ENCODE peak calls at places on chromosome 21, in nine cellular contexts. L is ovary, Z is cardiac fibroblast, P is Peyer's patch, F is GM23338, Y is BE2C, K is upper lobe of right lung, D is AG10803, C is retinal pigment epithelial cell. X is an unnamed sample.

GRCh38 chr21:44966135-44967081 is 26.6 kb downstream of the SLX9 start:
- DNase-seq in F (no peak), Y (peak), P (no peak), K (no peak), D (no peak), C (no peak), L (peak), Z (no peak), X (no peak)

GRCh38 chr21:36728371-36729111 is 29.6 kb downstream of the SIM2 start:
- DNase-seq in F (no peak), Z (no peak), L (no peak), P (peak), Y (no peak), K (peak), D (no peak), C (no peak), X (no peak)

GRCh38 chr21:44686843-44687561 is 5.0 kb upstream of the KRTAP12-1 start:
- DNase-seq in Y (no peak), F (peak), Z (no peak), C (no peak), L (no peak), P (no peak), D (no peak), K (peak), X (no peak)

GRCh38 chr21:21179619-21180336 is 181.6 kb downstream of the NCAM2 start:
- DNase-seq in C (no peak), L (no peak), D (no peak), F (no peak), Z (no peak), P (no peak), K (no peak), Y (no peak), X (no peak)

GRCh38 chr21:38651570-38651969 is 153.3 kb upstream of the ERG start:
- DNase-seq in F (no peak), Z (no peak), Y (no peak), D (no peak), P (no peak), L (no peak), C (no peak), K (no peak), X (no peak)

GRCh38 chr21:16457498-16457897 is 727.7 kb downstream of the USP25 start:
- DNase-seq in L (no peak), Y (no peak), D (no peak), F (no peak), P (no peak), Z (no peak), C (no peak), K (no peak), X (no peak)

GRCh38 chr21:18334066-18334465 is 69.5 kb downstream of the TMPRSS15 start:
- DNase-seq in D (no peak), F (no peak), Z (no peak), L (no peak), C (no peak), Y (peak), K (no peak), P (no peak), X (no peak)

GRCh38 chr21:37228003-37228400 is 39.1 kb downstream of the VPS26C start:
- DNase-seq in C (no peak), F (no peak), P (no peak), D (no peak), L (no peak), Y (no peak), K (no peak), Z (no peak), X (no peak)

GRCh38 chr21:34815831-34816700 is 147.3 kb downstream of the CLIC6 start:
- DNase-seq in C (no peak), F (no peak), D (no peak), L (no peak), K (no peak), Z (no peak), Y (no peak), P (no peak), X (no peak)

GRCh38 chr21:28587748-28588147 is 404.9 kb downstream of the LTN1 start:
- DNase-seq in F (no peak), Z (peak), L (no peak), P (no peak), D (peak), K (no peak), Y (no peak), C (no peak), X (peak)

GRCh38 chr21:37665230-37666024 is 250.8 kb downstream of the KCNJ6 start:
- DNase-seq in K (no peak), Y (no peak), C (no peak), F (no peak), D (peak), Z (peak), P (no peak), L (no peak), X (no peak)

GRCh38 chr21:37367758-37368535 is 1.4 kb downstream of the DYRK1A start:
- DNase-seq in P (peak), K (peak), Z (peak), C (no peak), Y (peak), F (peak), L (peak), D (peak), X (no peak)

GRCh38 chr21:45220106-45220505 is 67.6 kb downstream of the POFUT2 start:
- DNase-seq in P (no peak), C (no peak), Z (peak), Y (no peak), F (no peak), L (no peak), D (peak), K (peak), X (peak)

GRCh38 chr21:34606621-34607020 is 8.3 kb downstream of the RCAN1 start:
- DNase-seq in K (no peak), D (no peak), C (no peak), F (no peak), Z (no peak), P (no peak), L (no peak), Y (no peak), X (no peak)

GRCh38 chr21:31191553-31191952 is 152.5 kb downstream of the TIAM1 start:
- DNase-seq in L (no peak), Y (no peak), P (no peak), C (no peak), Z (no peak), D (no peak), F (no peak), K (no peak), X (no peak)

GRCh38 chr21:38077504-38077903 is 161.2 kb upstream of the KCNJ6 start:
- DNase-seq in Y (no peak), K (no peak), Z (no peak), P (no peak), L (no peak), F (no peak), C (no peak), D (no peak), X (no peak)

GRCh38 chr21:34630536-34631143 is 15.7 kb upstream of the RCAN1 start:
- DNase-seq in C (no peak), K (no peak), Z (peak), P (peak), F (peak), L (no peak), Y (peak), D (peak), X (peak)

GRCh38 chr21:43923391-43923790 is 58.4 kb downstream of the AGPAT3 start:
- DNase-seq in L (no peak), F (no peak), Z (peak), Y (peak), C (peak), K (no peak), P (no peak), D (peak), X (no peak)

GRCh38 chr21:43886565-43886964 is 21.5 kb downstream of the AGPAT3 start:
- DNase-seq in L (no peak), C (no peak), D (no peak), Z (no peak), P (no peak), F (no peak), Y (no peak), K (no peak), X (no peak)

GRCh38 chr21:32393677-32394001 is 827 bp upstream of the URB1 start:
- DNase-seq in D (no peak), Y (no peak), Z (no peak), P (no peak), K (no peak), C (no peak), F (no peak), L (no peak), X (no peak)

GRCh38 chr21:32391755-32392154 is 1.1 kb downstream of the URB1 start:
- DNase-seq in K (no peak), Z (no peak), Y (no peak), F (no peak), C (no peak), P (no peak), L (no peak), D (no peak), X (no peak)

GRCh38 chr21:32389337-32390015 is 3.3 kb downstream of the URB1 start:
- DNase-seq in Y (no peak), Z (peak), C (no peak), L (no peak), D (peak), F (no peak), K (no peak), P (no peak), X (no peak)

GRCh38 chr21:32392299-32392879 is 423 bp downstream of the URB1 start:
- DNase-seq in L (no peak), K (no peak), C (no peak), Y (no peak), Z (peak), F (no peak), P (no peak), D (no peak), X (no peak)

DNA sequence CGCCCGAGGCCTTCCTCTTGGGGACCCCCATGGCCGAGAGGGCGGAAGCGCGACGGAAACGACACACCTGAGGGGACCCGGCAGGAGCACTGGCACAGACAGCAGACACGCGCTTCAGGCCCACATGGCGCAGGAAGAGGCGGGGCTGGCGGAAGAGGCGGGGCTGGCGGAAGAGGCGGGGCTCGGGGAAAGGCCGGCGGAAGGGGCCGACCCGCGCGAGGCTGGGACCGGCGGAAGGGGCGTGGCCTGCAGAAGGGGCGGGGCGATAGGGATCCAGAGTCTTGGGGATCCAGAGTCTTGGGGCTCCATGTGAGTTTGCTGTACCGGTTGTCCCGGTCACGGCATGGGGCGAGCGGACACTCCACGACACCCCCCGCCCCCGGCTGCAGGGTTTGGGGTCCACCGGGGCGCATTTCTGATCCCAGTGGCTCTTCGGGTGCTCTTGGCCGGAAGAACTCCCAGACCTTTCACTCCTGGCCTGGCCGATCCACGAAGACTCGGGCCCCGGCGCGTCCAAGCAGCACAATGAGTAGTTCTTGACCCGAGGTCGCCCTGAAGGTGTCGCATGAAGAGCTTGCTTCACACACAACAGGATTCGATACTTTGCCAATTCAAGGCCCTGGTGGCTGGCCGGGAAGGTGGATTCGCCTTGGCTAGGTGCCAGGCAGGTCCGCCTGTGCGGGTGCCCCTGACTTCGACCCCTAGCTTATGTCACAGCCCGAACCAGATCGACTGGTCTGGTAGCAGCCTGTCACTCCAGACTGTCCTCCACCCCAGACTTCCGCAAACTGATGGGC is at the start of gene URB1:
- DNase-seq in D (peak), P (peak), F (peak), C (no peak), L (peak), Y (peak), Z (peak), K (peak), X (no peak)
- TF ChIP-seq CTCF in D (no peak), P (peak), F (no peak), C (no peak), L (no peak), Y (no peak), Z (no peak), K (no peak), X (no peak)

DNA sequence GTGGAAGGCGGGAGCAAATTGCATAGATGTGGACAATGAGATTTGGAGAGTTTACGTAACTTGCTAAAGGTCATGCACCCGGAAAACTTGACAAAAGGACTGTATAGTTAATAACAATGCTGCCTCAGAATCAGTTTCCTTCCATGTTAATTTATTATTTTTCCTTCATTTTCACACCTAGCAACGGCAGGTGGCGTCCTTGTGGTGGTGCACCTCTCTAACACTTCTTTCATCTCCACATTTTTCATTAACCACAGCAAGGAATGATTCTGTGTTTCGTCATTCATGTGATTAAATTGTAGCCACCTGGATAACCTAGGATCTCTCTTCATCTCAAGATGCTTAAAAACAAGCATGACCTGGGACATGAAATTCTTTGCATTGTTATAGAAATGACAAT is 2133.0 kb downstream of the NCAM2 start:
- DNase-seq in F (peak), P (no peak), D (no peak), Z (no peak), K (no peak), Y (no peak), L (no peak), C (no peak), X (no peak)
- H3K4me3 ChIP-seq in F (no peak), P (no peak), D (no peak), Z (no peak), K (no peak), Y (no peak), L (no peak), C (no peak), X (no peak)

GRCh38 chr21:41774467-41775151 is 7.8 kb upstream of the RIPK4 start:
- DNase-seq in P (no peak), L (no peak), K (no peak), Z (no peak), F (no peak), Y (no peak), D (no peak), C (no peak), X (no peak)

GRCh38 chr21:41771625-41771945 is 4.7 kb upstream of the RIPK4 start:
- DNase-seq in K (no peak), P (no peak), C (no peak), L (no peak), F (no peak), Y (no peak), D (no peak), Z (no peak), X (no peak)

GRCh38 chr21:41769933-41770332 is 3.1 kb upstream of the RIPK4 start:
- DNase-seq in L (no peak), Y (no peak), D (no peak), C (no peak), Z (no peak), F (no peak), P (no peak), K (no peak), X (no peak)

GRCh38 chr21:41770901-41771624 is 4.2 kb upstream of the RIPK4 start:
- DNase-seq in F (no peak), P (no peak), Z (no peak), D (no peak), K (peak), C (no peak), Y (no peak), L (no peak), X (no peak)

DNA sequence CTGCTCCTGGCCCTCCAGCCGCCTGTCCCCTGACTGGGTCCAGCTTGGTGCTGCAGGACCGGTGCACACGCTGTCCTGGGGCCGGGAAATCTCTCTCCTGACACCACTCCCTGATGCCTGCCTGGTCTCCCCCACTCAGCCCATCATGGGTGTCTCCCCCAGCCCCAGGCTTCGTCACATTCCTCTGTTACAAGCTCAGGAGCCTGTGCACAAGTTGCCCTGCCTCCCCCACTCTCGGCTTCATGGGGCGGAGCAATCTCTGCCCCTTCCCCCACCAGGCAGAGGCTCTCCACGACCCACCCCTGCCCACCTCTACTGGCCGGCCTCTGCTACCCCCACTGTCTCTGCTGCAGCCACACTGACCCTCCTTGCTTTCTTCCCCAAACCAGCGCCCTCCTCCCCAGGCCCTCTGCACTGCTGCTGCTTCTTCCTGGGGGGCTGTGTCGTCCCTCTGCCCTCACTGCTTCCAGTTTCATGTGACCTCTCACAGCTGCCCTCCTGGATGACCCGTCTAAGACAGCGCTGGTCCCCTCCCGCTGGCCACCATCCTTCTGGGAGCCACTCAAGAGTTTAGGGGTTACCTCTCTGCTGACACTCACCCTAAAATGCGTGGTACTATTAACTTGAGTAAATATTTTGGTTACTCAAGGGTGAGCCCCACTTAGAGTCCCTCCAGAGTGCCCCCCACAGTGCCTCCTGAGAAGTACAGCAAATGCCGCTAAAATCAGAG is 5.7 kb upstream of the RIPK4 start:
- DNase-seq in P (no peak), L (no peak), C (no peak), Y (no peak), D (no peak), K (peak), F (no peak), Z (no peak), X (no peak)
- TF ChIP-seq CTCF in P (no peak), L (no peak), C (no peak), Y (no peak), D (no peak), K (no peak), F (peak), Z (no peak), X (no peak)

DNA sequence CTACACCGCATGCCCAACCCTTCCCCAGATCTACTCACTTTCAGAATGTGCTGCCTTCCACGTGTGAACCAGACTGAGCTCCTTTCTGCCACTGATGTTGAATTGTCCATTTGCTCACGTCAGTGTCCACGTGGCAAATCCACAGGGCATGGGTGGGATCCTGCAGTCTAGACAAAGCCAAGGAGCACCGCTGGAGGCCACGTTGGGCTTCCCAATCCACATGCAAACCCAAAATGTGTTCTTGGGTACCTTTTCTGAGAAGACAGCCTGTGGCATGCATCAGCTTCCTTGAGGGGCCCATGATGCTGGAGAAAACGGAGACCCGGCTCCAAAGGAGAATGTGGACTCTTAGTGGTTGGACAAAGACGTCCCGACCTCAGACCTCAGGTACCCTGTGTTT is 87.6 kb downstream of the PDE9A start:
- DNase-seq in K (peak), P (no peak), F (no peak), Z (no peak), Y (no peak), D (no peak), L (no peak), C (no peak), X (no peak)
- H3K4me3 ChIP-seq in K (no peak), P (no peak), F (no peak), Z (no peak), Y (no peak), D (no peak), L (no peak), C (no peak), X (no peak)

GRCh38 chr21:46393941-46394818 is 64.5 kb upstream of the DIP2A start:
- DNase-seq in F (no peak), C (no peak), Z (no peak), Y (no peak), P (no peak), L (no peak), D (no peak), K (no peak), X (no peak)

GRCh38 chr21:46393451-46393940 is 65.2 kb upstream of the DIP2A start:
- DNase-seq in L (peak), Y (peak), F (no peak), Z (no peak), K (no peak), C (no peak), P (no peak), D (no peak), X (no peak)

GRCh38 chr21:46391773-46392172 is 66.9 kb upstream of the DIP2A start:
- DNase-seq in L (peak), D (no peak), C (no peak), P (no peak), Z (no peak), Y (no peak), K (no peak), F (no peak), X (no peak)

GRCh38 chr21:46394819-46395152 is 63.9 kb upstream of the DIP2A start:
- DNase-seq in L (no peak), C (no peak), Z (no peak), P (no peak), F (no peak), K (no peak), D (no peak), Y (peak), X (no peak)

GRCh38 chr21:46392921-46393320 is 65.8 kb upstream of the DIP2A start:
- DNase-seq in C (no peak), Y (no peak), K (no peak), L (peak), P (no peak), Z (peak), D (peak), F (no peak), X (peak)
- TF ChIP-seq CTCF in C (no peak), Y (no peak), K (no peak), L (no peak), P (no peak), Z (no peak), D (peak), F (no peak), X (no peak)